ENCODE peak calls at places on chromosomes 3 and 15, in four cellular contexts. One of them, this sample, is unnamed. For H3K27me3 and H3K4me1, the result is how much of the 10 kb centered on the place peaks cover.

GRCh38 chr3:102974333-102974732 is 539.5 kb downstream of the ZPLD1 start:
- DNase-seq in pancreas: no peak
- DNase-seq in tibial artery: no peak
- DNase-seq in right lobe of liver: no peak
- DNase-seq in this sample: no peak

GRCh38 chr3:72977060-72977459 is 19.6 kb upstream of the PPP4R2 start:
- DNase-seq in pancreas: no peak
- DNase-seq in tibial artery: no peak
- DNase-seq in right lobe of liver: no peak
- DNase-seq in this sample: no peak

GRCh38 chr3:152100491-152101086 is 168.1 kb upstream of the MBNL1 start:
- DNase-seq in pancreas: no peak
- DNase-seq in tibial artery: no peak
- DNase-seq in right lobe of liver: no peak
- DNase-seq in this sample: no peak

GRCh38 chr3:23611737-23612295 is 193.9 kb upstream of the UBE2E1 start:
- DNase-seq in pancreas: peak
- DNase-seq in tibial artery: peak
- DNase-seq in right lobe of liver: no peak
- DNase-seq in this sample: peak

GRCh38 chr15:52102468-52102867 is 10.1 kb downstream of the BCL2L10 start:
- DNase-seq in pancreas: no peak
- DNase-seq in tibial artery: no peak
- DNase-seq in right lobe of liver: no peak
- DNase-seq in this sample: no peak

GRCh38 chr3:41338276-41338675 is 139.0 kb downstream of the CTNNB1 start:
- DNase-seq in pancreas: no peak
- DNase-seq in tibial artery: no peak
- DNase-seq in right lobe of liver: no peak
- DNase-seq in this sample: no peak

GRCh38 chr3:179149239-179149887 is 1.2 kb downstream of the PIK3CA start:
- DNase-seq in pancreas: no peak
- DNase-seq in tibial artery: no peak
- DNase-seq in right lobe of liver: no peak
- DNase-seq in this sample: no peak

GRCh38 chr3:55157736-55158135 is 229.9 kb upstream of the LRTM1 start:
- DNase-seq in pancreas: no peak
- DNase-seq in tibial artery: no peak
- DNase-seq in right lobe of liver: no peak
- DNase-seq in this sample: no peak

GRCh38 chr3:127680146-127680661 is 7.5 kb downstream of the ABTB1 start:
- DNase-seq in pancreas: no peak
- DNase-seq in tibial artery: peak
- DNase-seq in right lobe of liver: peak
- DNase-seq in this sample: peak

GRCh38 chr3:42159706-42160472 is 68.7 kb downstream of the TRAK1 start:
- DNase-seq in pancreas: peak
- DNase-seq in tibial artery: peak
- DNase-seq in right lobe of liver: no peak
- DNase-seq in this sample: peak

GRCh38 chr15:66821307-66821706 is 119.3 kb downstream of the SMAD6 start:
- DNase-seq in pancreas: no peak
- DNase-seq in tibial artery: no peak
- DNase-seq in right lobe of liver: peak
- DNase-seq in this sample: no peak

GRCh38 chr3:17213102-17213501 is 328.3 kb downstream of the PLCL2 start:
- DNase-seq in pancreas: no peak
- DNase-seq in tibial artery: no peak
- DNase-seq in right lobe of liver: no peak
- DNase-seq in this sample: no peak

GRCh38 chr15:44243829-44244228 is 44.7 kb upstream of the GOLM2 start:
- DNase-seq in pancreas: no peak
- DNase-seq in tibial artery: no peak
- DNase-seq in right lobe of liver: no peak
- DNase-seq in this sample: no peak

GRCh38 chr15:26070095-26070532 is 207.0 kb upstream of the ATP10A start:
- DNase-seq in pancreas: no peak
- DNase-seq in tibial artery: no peak
- DNase-seq in right lobe of liver: no peak
- DNase-seq in this sample: no peak

GRCh38 chr15:57114070-57114469 is 195.6 kb downstream of the TCF12 start:
- DNase-seq in pancreas: no peak
- DNase-seq in tibial artery: no peak
- DNase-seq in right lobe of liver: no peak
- DNase-seq in this sample: no peak

GRCh38 chr3:39644176-39644575 is 165.2 kb upstream of the MYRIP start:
- DNase-seq in pancreas: no peak
- DNase-seq in tibial artery: no peak
- DNase-seq in right lobe of liver: no peak
- DNase-seq in this sample: no peak

GRCh38 chr3:133745981-133746721 is at the start of gene TF:
- DNase-seq in pancreas: no peak
- DNase-seq in tibial artery: no peak
- DNase-seq in right lobe of liver: peak
- DNase-seq in this sample: no peak

GRCh38 chr3:49703443-49703927 is 14.1 kb downstream of the RNF123 start:
- DNase-seq in pancreas: peak
- DNase-seq in tibial artery: no peak
- DNase-seq in right lobe of liver: no peak
- DNase-seq in this sample: peak

GRCh38 chr3:108838411-108838810 is 15.8 kb downstream of the TRAT1 start:
- DNase-seq in pancreas: no peak
- DNase-seq in tibial artery: no peak
- DNase-seq in right lobe of liver: no peak
- DNase-seq in this sample: no peak

GRCh38 chr3:35829499-35829898 is 190.2 kb downstream of the ARPP21 start:
- DNase-seq in pancreas: no peak
- DNase-seq in tibial artery: no peak
- DNase-seq in right lobe of liver: no peak
- DNase-seq in this sample: no peak

GRCh38 chr3:128174645-128175590 is 21.6 kb downstream of the EEFSEC start:
- DNase-seq in pancreas: no peak
- DNase-seq in tibial artery: no peak
- DNase-seq in right lobe of liver: no peak
- DNase-seq in this sample: no peak

GRCh38 chr15:74438696-74439316 is 5.0 kb upstream of the SEMA7A start:
- DNase-seq in pancreas: peak
- DNase-seq in tibial artery: peak
- DNase-seq in right lobe of liver: peak
- DNase-seq in this sample: peak

GRCh38 chr3:172520332-172520831 is 2.8 kb downstream of the TNFSF10 start:
- DNase-seq in pancreas: no peak
- DNase-seq in tibial artery: no peak
- DNase-seq in right lobe of liver: no peak
- DNase-seq in this sample: no peak

GRCh38 chr3:29642393-29643033 is 361.6 kb downstream of the RBMS3 start:
- DNase-seq in pancreas: no peak
- DNase-seq in tibial artery: no peak
- DNase-seq in right lobe of liver: no peak
- DNase-seq in this sample: no peak

GRCh38 chr3:78277793-78278192 is 1237.9 kb downstream of the ROBO2 start:
- DNase-seq in pancreas: no peak
- DNase-seq in tibial artery: no peak
- DNase-seq in right lobe of liver: no peak
- DNase-seq in this sample: no peak

GRCh38 chr3:69012111-69012835 is 1.2 kb downstream of the EOGT start:
- DNase-seq in pancreas: peak
- DNase-seq in tibial artery: peak
- DNase-seq in right lobe of liver: no peak
- DNase-seq in this sample: peak

GRCh38 chr3:131901686-131902085 is 133.1 kb downstream of the CPNE4 start:
- DNase-seq in pancreas: no peak
- DNase-seq in tibial artery: no peak
- DNase-seq in right lobe of liver: no peak
- DNase-seq in this sample: no peak

GRCh38 chr3:14424711-14425573 is 22.5 kb downstream of the SLC6A6 start:
- DNase-seq in pancreas: no peak
- DNase-seq in tibial artery: no peak
- DNase-seq in right lobe of liver: no peak
- DNase-seq in this sample: no peak

GRCh38 chr3:105835606-105836005 is 33.2 kb downstream of the CBLB start:
- DNase-seq in pancreas: no peak
- DNase-seq in tibial artery: no peak
- DNase-seq in right lobe of liver: no peak
- DNase-seq in this sample: no peak

DNA sequence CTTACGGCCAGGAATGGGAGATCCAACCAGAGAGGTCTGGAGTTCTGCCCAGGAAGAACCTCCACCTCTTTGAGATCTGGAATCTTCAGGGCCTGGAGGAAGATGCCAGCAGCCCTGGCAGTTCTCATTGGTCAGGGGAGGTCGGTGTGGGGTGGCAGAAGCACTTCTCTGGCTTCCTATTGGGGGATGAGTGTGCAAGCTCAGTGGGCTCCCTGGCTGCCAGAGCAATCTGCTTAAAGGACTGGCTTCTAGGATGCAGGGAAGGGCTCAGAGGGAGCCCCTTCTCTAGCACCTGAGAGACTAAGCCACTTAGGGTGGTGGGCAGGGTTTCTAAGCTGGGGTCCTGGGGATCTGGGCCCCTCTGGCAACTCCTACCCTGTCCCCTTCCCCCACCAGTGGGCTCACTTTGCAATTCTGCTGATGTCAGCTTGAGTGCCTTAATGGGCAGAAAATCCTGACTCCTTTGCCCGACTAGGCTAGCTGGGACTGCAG is 24.4 kb downstream of the SNX33 start:
- DNase-seq in pancreas: no peak
- DNase-seq in tibial artery: peak
- DNase-seq in right lobe of liver: no peak
- DNase-seq in this sample: no peak
- H3K27me3 ChIP-seq in pancreas: under half
- H3K27me3 ChIP-seq in tibial artery: under half
- H3K27me3 ChIP-seq in right lobe of liver: under half
- H3K27me3 ChIP-seq in this sample: under half

DNA sequence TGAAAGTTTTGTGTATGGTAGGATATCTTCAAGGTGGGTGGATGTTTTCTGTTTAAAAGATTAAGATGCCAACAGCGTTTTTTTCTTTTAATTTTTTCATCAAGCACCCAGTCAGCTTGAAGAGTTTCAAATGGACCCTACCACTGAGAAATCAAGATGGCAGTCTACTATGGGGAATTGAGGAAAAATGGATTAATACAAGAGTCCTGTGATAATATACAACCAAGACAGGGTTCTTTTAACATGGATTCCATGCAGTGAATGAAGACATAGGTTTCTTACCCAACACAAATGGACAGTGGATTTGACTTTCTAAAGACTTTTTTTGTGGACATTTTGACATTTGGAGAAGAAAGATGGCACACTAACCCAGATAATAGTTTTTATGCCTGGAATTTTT is 2.5 kb upstream of the CHD2 start:
- DNase-seq in pancreas: no peak
- DNase-seq in tibial artery: no peak
- DNase-seq in right lobe of liver: no peak
- DNase-seq in this sample: no peak
- H3K4me1 ChIP-seq in pancreas: under half
- H3K4me1 ChIP-seq in tibial artery: under half
- H3K4me1 ChIP-seq in right lobe of liver: under half
- H3K4me1 ChIP-seq in this sample: half or more

GRCh38 chr3:19270471-19270870 is 122.2 kb downstream of the KCNH8 start:
- DNase-seq in pancreas: no peak
- DNase-seq in tibial artery: no peak
- DNase-seq in right lobe of liver: no peak
- DNase-seq in this sample: no peak

GRCh38 chr3:19273091-19273490 is 124.8 kb downstream of the KCNH8 start:
- DNase-seq in pancreas: no peak
- DNase-seq in tibial artery: no peak
- DNase-seq in right lobe of liver: no peak
- DNase-seq in this sample: no peak

GRCh38 chr3:19274576-19274975 is 126.3 kb downstream of the KCNH8 start:
- DNase-seq in pancreas: no peak
- DNase-seq in tibial artery: no peak
- DNase-seq in right lobe of liver: no peak
- DNase-seq in this sample: no peak

GRCh38 chr3:19267040-19267439 is 118.7 kb downstream of the KCNH8 start:
- DNase-seq in pancreas: no peak
- DNase-seq in tibial artery: no peak
- DNase-seq in right lobe of liver: no peak
- DNase-seq in this sample: no peak

DNA sequence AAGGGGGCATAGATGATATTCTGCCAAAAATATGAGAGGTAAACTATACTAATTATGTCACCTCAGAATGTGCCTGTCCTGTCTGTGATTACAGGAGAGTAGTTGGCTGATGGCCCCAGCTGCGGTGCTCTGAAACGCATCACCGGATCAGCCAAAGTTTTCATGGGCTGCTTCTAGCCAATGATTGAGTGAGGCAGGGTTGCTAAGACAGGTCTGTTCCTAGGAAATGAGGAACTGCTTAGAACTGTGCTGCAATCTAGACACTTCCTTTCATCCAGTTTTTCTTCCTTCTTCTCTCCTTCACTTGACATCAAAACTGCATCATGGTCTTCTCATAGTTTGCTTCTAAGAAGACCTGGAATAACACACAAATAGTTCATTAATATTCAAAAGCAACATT is 124.0 kb downstream of the KCNH8 start:
- DNase-seq in pancreas: no peak
- DNase-seq in tibial artery: no peak
- DNase-seq in right lobe of liver: no peak
- DNase-seq in this sample: no peak
- TF ChIP-seq CTCF in pancreas: no peak
- TF ChIP-seq CTCF in tibial artery: no peak
- TF ChIP-seq CTCF in right lobe of liver: no peak
- TF ChIP-seq CTCF in this sample: no peak

GRCh38 chr15:47719730-47720129 is 2.4 kb downstream of the SEMA6D start:
- DNase-seq in pancreas: no peak
- DNase-seq in tibial artery: no peak
- DNase-seq in right lobe of liver: no peak
- DNase-seq in this sample: no peak
- H3K27me3 ChIP-seq in pancreas: under half
- H3K27me3 ChIP-seq in tibial artery: under half
- H3K27me3 ChIP-seq in right lobe of liver: under half
- H3K27me3 ChIP-seq in this sample: under half

GRCh38 chr15:40440300-40441011 is at the start of gene BAHD1:
- DNase-seq in pancreas: peak
- DNase-seq in tibial artery: peak
- DNase-seq in right lobe of liver: peak
- DNase-seq in this sample: peak
- H3K4me1 ChIP-seq in pancreas: under half
- H3K4me1 ChIP-seq in tibial artery: half or more
- H3K4me1 ChIP-seq in right lobe of liver: under half
- H3K4me1 ChIP-seq in this sample: half or more

GRCh38 chr3:25292604-25293003 is 135.5 kb upstream of the RARB start:
- DNase-seq in pancreas: no peak
- DNase-seq in tibial artery: no peak
- DNase-seq in right lobe of liver: no peak
- DNase-seq in this sample: no peak

GRCh38 chr3:25294406-25294805 is 133.7 kb upstream of the RARB start:
- DNase-seq in pancreas: no peak
- DNase-seq in tibial artery: no peak
- DNase-seq in right lobe of liver: no peak
- DNase-seq in this sample: no peak

GRCh38 chr3:25293736-25294135 is 134.3 kb upstream of the RARB start:
- DNase-seq in pancreas: no peak
- DNase-seq in tibial artery: no peak
- DNase-seq in right lobe of liver: no peak
- DNase-seq in this sample: no peak

GRCh38 chr3:25300141-25300540 is 127.9 kb upstream of the RARB start:
- DNase-seq in pancreas: no peak
- DNase-seq in tibial artery: no peak
- DNase-seq in right lobe of liver: no peak
- DNase-seq in this sample: no peak

GRCh38 chr3:25297667-25298585 is 130.1 kb upstream of the RARB start:
- DNase-seq in pancreas: no peak
- DNase-seq in tibial artery: no peak
- DNase-seq in right lobe of liver: no peak
- DNase-seq in this sample: no peak
- TF ChIP-seq CTCF in pancreas: no peak
- TF ChIP-seq CTCF in tibial artery: no peak
- TF ChIP-seq CTCF in right lobe of liver: no peak
- TF ChIP-seq CTCF in this sample: no peak